ENCODE peak calls at places on chromosomes 3 and 15, in four cellular contexts. Y is K562, B is GM12878, N is H1. R is an unnamed sample.

GRCh38 chr3:32313723-32314473 is 75.4 kb downstream of the CMTM8 start:
- DNase-seq in B (no peak), Y (no peak), N (no peak), R (peak)

GRCh38 chr15:100844778-100845177 is 34.9 kb upstream of the ALDH1A3 start:
- DNase-seq in B (no peak), Y (no peak), N (no peak), R (no peak)

GRCh38 chr15:72585659-72586058 is 68.8 kb upstream of the GOLGA6B start:
- DNase-seq in B (no peak), N (no peak), Y (no peak), R (peak)

GRCh38 chr3:5607581-5607980 is 420.1 kb downstream of the EDEM1 start:
- DNase-seq in Y (no peak), N (no peak), B (no peak), R (no peak)

GRCh38 chr15:63987979-63988378 is 58.3 kb downstream of the DAPK2 start:
- DNase-seq in N (no peak), B (no peak), Y (no peak), R (no peak)

GRCh38 chr15:41259546-41260189 is 28.6 kb downstream of the CHP1 start:
- DNase-seq in Y (no peak), B (no peak), N (no peak), R (no peak)

GRCh38 chr3:123688241-123688747 is 103.4 kb upstream of the HACD2 start:
- DNase-seq in B (no peak), Y (no peak), N (no peak), R (peak)

GRCh38 chr15:91186892-91187644 is 87.0 kb downstream of the SV2B start:
- DNase-seq in B (no peak), N (no peak), Y (no peak), R (peak)

GRCh38 chr3:55491296-55491816 is 4.2 kb upstream of the WNT5A start:
- DNase-seq in Y (no peak), N (no peak), B (no peak), R (peak)

GRCh38 chr3:178562143-178562868 is 26.1 kb downstream of the KCNMB2 start:
- DNase-seq in B (no peak), Y (no peak), N (no peak), R (no peak)

GRCh38 chr3:113485161-113485609 is 29.8 kb downstream of the SPICE1 start:
- DNase-seq in Y (no peak), B (no peak), N (no peak), R (no peak)

GRCh38 chr3:52396011-52396906 is 48.6 kb downstream of the SEMA3G start:
- DNase-seq in B (no peak), N (no peak), Y (no peak), R (no peak)

GRCh38 chr15:39455502-39455991 is 125.3 kb upstream of the THBS1 start:
- DNase-seq in B (no peak), Y (peak), N (no peak), R (peak)

GRCh38 chr15:80926126-80926525 is 63.5 kb downstream of the MESD start:
- DNase-seq in B (no peak), N (no peak), Y (no peak), R (no peak)

GRCh38 chr3:48997714-48998637 is 7.9 kb downstream of the P4HTM start:
- DNase-seq in N (no peak), Y (peak), B (no peak), R (no peak)

GRCh38 chr3:138051946-138052802 is 42.2 kb downstream of the CLDN18 start:
- DNase-seq in Y (peak), N (no peak), B (no peak), R (peak)

GRCh38 chr3:159951580-159951979 is 37.1 kb upstream of the IL12A start:
- DNase-seq in Y (no peak), B (no peak), N (no peak), R (peak)

GRCh38 chr3:23594897-23595670 is 210.7 kb upstream of the UBE2E1 start:
- DNase-seq in N (no peak), Y (no peak), B (no peak), R (peak)

GRCh38 chr3:125440559-125440955 is 65.4 kb upstream of the ZNF148 start:
- DNase-seq in N (no peak), Y (peak), B (no peak), R (no peak)

GRCh38 chr3:69558912-69559311 is 173.0 kb upstream of the FRMD4B start:
- DNase-seq in Y (no peak), B (no peak), N (no peak), R (no peak)

GRCh38 chr3:150760431-150761200 is 2.4 kb downstream of the SIAH2 start:
- DNase-seq in Y (no peak), N (no peak), B (peak), R (no peak)

GRCh38 chr15:34122771-34123183 is 20.9 kb downstream of the PGBD4 start:
- DNase-seq in Y (no peak), N (no peak), B (peak), R (peak)

GRCh38 chr3:22582291-22582690 is 620.8 kb upstream of the UBE2E2 start:
- DNase-seq in Y (no peak), N (no peak), B (no peak), R (no peak)

GRCh38 chr3:22587446-22587845 is 615.7 kb upstream of the UBE2E2 start:
- DNase-seq in N (no peak), Y (no peak), B (no peak), R (no peak)

GRCh38 chr3:22585504-22585903 is 617.6 kb upstream of the UBE2E2 start:
- DNase-seq in N (no peak), Y (no peak), B (no peak), R (peak)
- TF ChIP-seq CHD1 in N (no peak), Y (no peak), B (no peak), R (no peak)

DNA sequence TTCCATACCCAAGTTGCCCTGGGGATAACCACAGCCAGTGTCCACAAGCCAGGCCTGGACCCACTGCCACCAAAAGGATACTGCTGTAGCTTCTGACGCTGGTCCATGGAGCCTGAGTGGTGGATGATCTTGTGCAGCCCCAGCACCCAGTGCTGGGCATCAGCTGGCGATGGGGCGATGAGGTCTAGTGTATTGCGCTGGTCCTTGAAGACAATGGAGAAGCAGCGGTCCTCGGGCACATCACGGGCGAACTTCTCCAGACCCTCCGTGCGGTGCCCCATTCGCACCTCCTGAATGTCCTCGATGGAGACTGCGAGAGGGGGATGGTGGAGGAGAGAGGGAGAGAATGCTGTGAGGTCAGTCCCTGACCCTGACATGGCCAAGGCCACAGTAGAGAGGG is 13.0 kb downstream of the PLCD1 start:
- DNase-seq in N (no peak), Y (no peak), B (no peak), R (no peak)
- TF ChIP-seq CHD1 in N (no peak), Y (no peak), B (no peak), R (no peak)

DNA sequence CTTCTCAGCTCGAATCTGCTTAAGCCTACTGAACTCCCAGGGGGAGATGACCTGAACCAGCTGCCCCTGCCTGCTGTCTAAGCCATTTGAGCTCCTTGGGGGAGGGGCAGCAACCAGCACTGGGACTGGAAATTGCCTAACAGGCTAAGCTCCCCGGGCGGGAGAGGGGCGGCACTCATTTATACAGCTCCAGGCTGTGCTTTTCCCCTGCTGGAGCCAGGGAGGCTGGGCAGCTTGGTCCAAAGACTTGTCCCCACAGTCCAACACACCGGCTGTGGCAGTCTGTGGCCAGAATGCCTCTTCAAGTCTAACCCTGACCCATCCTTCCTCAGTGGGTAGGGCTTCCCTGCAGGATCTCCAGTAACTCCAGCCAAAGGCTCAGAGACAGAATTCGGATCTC is 1241.5 kb downstream of the ROBO2 start:
- DNase-seq in B (no peak), Y (no peak), N (no peak), R (no peak)
- TF ChIP-seq CHD1 in B (no peak), Y (no peak), N (no peak), R (no peak)

DNA sequence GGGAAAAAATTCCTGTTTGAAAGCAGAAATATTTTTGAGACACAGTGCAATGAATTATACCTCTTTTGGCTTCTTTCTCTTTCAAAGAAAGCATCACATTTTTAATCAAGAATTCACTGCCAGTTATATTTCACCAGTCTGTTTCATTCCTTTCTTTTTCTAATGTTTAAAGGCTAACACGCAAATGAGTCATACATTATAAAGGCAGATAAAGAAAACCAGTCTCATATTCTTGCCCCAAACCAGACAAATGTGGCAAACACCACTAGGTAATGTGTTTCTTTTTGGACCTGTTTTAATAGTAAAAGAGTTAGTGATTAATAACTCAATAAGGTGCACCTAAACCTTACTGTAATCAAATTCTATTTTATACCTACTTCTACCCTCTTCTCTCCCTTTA is 83.8 kb downstream of the PLOD2 start:
- DNase-seq in Y (no peak), N (no peak), B (no peak), R (peak)
- TF ChIP-seq CHD1 in Y (no peak), N (no peak), B (no peak), R (no peak)

GRCh38 chr15:25545889-25546288 is 107.1 kb upstream of the UBE3A start:
- DNase-seq in B (no peak), N (no peak), Y (no peak), R (no peak)

GRCh38 chr15:25545017-25545416 is 106.2 kb upstream of the UBE3A start:
- DNase-seq in Y (no peak), B (no peak), N (no peak), R (peak)

GRCh38 chr15:25542648-25543047 is 103.8 kb upstream of the UBE3A start:
- DNase-seq in N (no peak), Y (no peak), B (no peak), R (no peak)

GRCh38 chr15:25543156-25543555 is 104.3 kb upstream of the UBE3A start:
- DNase-seq in Y (no peak), N (no peak), B (no peak), R (peak)

GRCh38 chr15:25544076-25544475 is 105.3 kb upstream of the UBE3A start:
- DNase-seq in N (no peak), B (no peak), Y (no peak), R (no peak)
- TF ChIP-seq CHD1 in N (no peak), B (no peak), Y (no peak), R (no peak)

GRCh38 chr15:83010709-83011270 is 649 bp downstream of the C15orf40 start:
- DNase-seq in Y (peak), B (peak), N (peak), R (peak)

GRCh38 chr15:83015361-83015760 is 3.9 kb upstream of the C15orf40 start:
- DNase-seq in N (no peak), Y (no peak), B (no peak), R (no peak)

GRCh38 chr15:83014205-83014653 is 2.8 kb upstream of the C15orf40 start:
- DNase-seq in Y (no peak), B (no peak), N (no peak), R (no peak)

GRCh38 chr15:83011271-83012037 is at the start of gene C15orf40:
- DNase-seq in B (peak), Y (peak), N (peak), R (peak)

GRCh38 chr15:83012038-83012490 is 625 bp upstream of the C15orf40 start:
- DNase-seq in Y (peak), N (no peak), B (no peak), R (no peak)
- TF ChIP-seq CHD1 in Y (no peak), N (no peak), B (no peak), R (no peak)

R was measured in IMR-90.